ENCODE peak calls at places on chromosome 7, in ten cellular contexts. P is CD8-positive, alpha-beta T cell; A is NCI-H748 treated with DMSO at 0.1 percent for 48 hours; C is activated CD4-positive, alpha-beta T cell treated with anti-CD3 and anti-CD28 coated beads, Interleukin-2, amount 10 ng/mL, durations not matched to agents 24 days and 14 days; Y is amygdala; M is amniotic stem cell; X is uterus; F is T-helper 2 cell; J is T-cell; I is activated naive CD4-positive, alpha-beta T cell. B is an unnamed sample.

GRCh38 chr7:99733003-99733402 is 2.0 kb downstream of the CYP3A7 start:
- DNase-seq in P (no peak), A (no peak), C (no peak), M (no peak), J (no peak), I (no peak), Y (no peak), F (no peak), X (no peak), B (no peak)

GRCh38 chr7:73718905-73719805 is at the start of gene STX1A:
- DNase-seq in C (peak), Y (no peak), X (no peak), A (no peak), I (peak), M (peak), F (peak), P (peak), J (peak), B (peak)

GRCh38 chr7:99137418-99138180 is 6.3 kb downstream of the SMURF1 start:
- DNase-seq in F (no peak), C (no peak), J (no peak), Y (no peak), I (no peak), X (peak), M (peak), A (no peak), P (no peak), B (no peak)

GRCh38 chr7:158549176-158549833 is 38.3 kb downstream of the PTPRN2 start:
- DNase-seq in M (no peak), C (no peak), J (no peak), Y (no peak), X (peak), A (no peak), F (no peak), I (no peak), P (no peak), B (no peak)

GRCh38 chr7:33862946-33863814 is 42.2 kb upstream of the BMPER start:
- DNase-seq in J (no peak), P (no peak), A (no peak), I (no peak), M (no peak), C (no peak), Y (no peak), F (no peak), X (no peak), B (no peak)

GRCh38 chr7:109376576-109376975 is 806.9 kb downstream of the DNAJB9 start:
- DNase-seq in A (no peak), X (no peak), J (no peak), P (no peak), Y (no peak), C (no peak), I (no peak), F (no peak), M (no peak), B (no peak)

GRCh38 chr7:47683485-47683898 is 101.6 kb upstream of the TNS3 start:
- DNase-seq in C (no peak), M (no peak), I (no peak), Y (no peak), P (no peak), J (no peak), A (no peak), X (no peak), F (no peak), B (no peak)

GRCh38 chr7:56097700-56098099 is 4.9 kb upstream of the PHKG1 start:
- DNase-seq in Y (no peak), C (no peak), P (no peak), F (no peak), M (peak), I (no peak), J (no peak), X (peak), A (no peak), B (no peak)

GRCh38 chr7:84017653-84018052 is 176.9 kb downstream of the SEMA3A start:
- DNase-seq in M (no peak), J (no peak), P (no peak), I (no peak), X (no peak), F (no peak), Y (no peak), A (no peak), C (no peak), B (no peak)

GRCh38 chr7:118195837-118196474 is 12.0 kb downstream of the LSM8 start:
- DNase-seq in M (peak), X (peak), P (no peak), Y (no peak), J (peak), C (peak), A (peak), I (peak), F (no peak), B (no peak)

GRCh38 chr7:13286916-13287315 is 599.5 kb downstream of the ARL4A start:
- DNase-seq in M (no peak), P (no peak), I (no peak), F (no peak), X (no peak), Y (no peak), C (no peak), A (no peak), J (no peak), B (no peak)

GRCh38 chr7:77940647-77941046 is 142.1 kb downstream of the PHTF2 start:
- DNase-seq in Y (no peak), X (no peak), M (no peak), C (no peak), A (peak), F (no peak), P (no peak), I (no peak), J (no peak), B (no peak)

B was measured in activated T-helper 1 cell treated with anti-CD3 and anti-CD28 coated beads, Interleukin-2, amount 50 U/mL, for 16 hours.